ENCODE peak calls at places on chromosome 19, in six cellular contexts. One of them, this sample, is unnamed. For H3K27me3 and H3K4me1, the result is how much of the 10 kb centered on the place peaks cover.

GRCh38 chr19:3818479-3818878 is 32.3 kb upstream of the MATK start:
- DNase-seq in HepG2: no peak
- DNase-seq in body of pancreas: no peak
- DNase-seq in transverse colon: no peak
- DNase-seq in suprapubic skin: no peak
- DNase-seq in esophagus squamous epithelium: no peak
- DNase-seq in this sample: no peak

GRCh38 chr19:1455336-1456120 is 5.6 kb downstream of the APC2 start:
- DNase-seq in transverse colon: peak
- DNase-seq in HepG2: peak
- DNase-seq in esophagus squamous epithelium: no peak
- DNase-seq in suprapubic skin: no peak
- DNase-seq in body of pancreas: peak
- DNase-seq in this sample: peak

GRCh38 chr19:43605875-43606568 is 5.9 kb upstream of the SRRM5 start:
- DNase-seq in transverse colon: no peak
- DNase-seq in HepG2: no peak
- DNase-seq in esophagus squamous epithelium: no peak
- DNase-seq in suprapubic skin: no peak
- DNase-seq in body of pancreas: no peak
- DNase-seq in this sample: no peak

GRCh38 chr19:14413765-14414171 is 5.4 kb downstream of the DDX39A start:
- DNase-seq in HepG2: no peak
- DNase-seq in transverse colon: no peak
- DNase-seq in body of pancreas: no peak
- DNase-seq in esophagus squamous epithelium: no peak
- DNase-seq in suprapubic skin: no peak
- DNase-seq in this sample: no peak

GRCh38 chr19:3099347-3100145 is 5.4 kb downstream of the GNA11 start:
- DNase-seq in body of pancreas: no peak
- DNase-seq in HepG2: no peak
- DNase-seq in suprapubic skin: no peak
- DNase-seq in esophagus squamous epithelium: no peak
- DNase-seq in transverse colon: no peak
- DNase-seq in this sample: no peak

GRCh38 chr19:34480971-34481821 is at the start of gene WTIP:
- DNase-seq in esophagus squamous epithelium: no peak
- DNase-seq in suprapubic skin: peak
- DNase-seq in body of pancreas: peak
- DNase-seq in HepG2: peak
- DNase-seq in transverse colon: peak
- DNase-seq in this sample: peak

GRCh38 chr19:10420444-10421239 is at the start of gene PDE4A:
- DNase-seq in suprapubic skin: no peak
- DNase-seq in HepG2: no peak
- DNase-seq in esophagus squamous epithelium: no peak
- DNase-seq in body of pancreas: no peak
- DNase-seq in transverse colon: no peak
- DNase-seq in this sample: no peak

GRCh38 chr19:12314553-12314952 is 18.9 kb downstream of the ZNF563 start:
- DNase-seq in transverse colon: no peak
- DNase-seq in suprapubic skin: no peak
- DNase-seq in HepG2: peak
- DNase-seq in body of pancreas: peak
- DNase-seq in esophagus squamous epithelium: no peak
- DNase-seq in this sample: no peak

GRCh38 chr19:3710265-3710812 is 2.2 kb downstream of the TJP3 start:
- DNase-seq in body of pancreas: peak
- DNase-seq in transverse colon: peak
- DNase-seq in suprapubic skin: no peak
- DNase-seq in HepG2: peak
- DNase-seq in esophagus squamous epithelium: no peak
- DNase-seq in this sample: peak

GRCh38 chr19:11194657-11195056 is 2.7 kb downstream of the KANK2 start:
- DNase-seq in body of pancreas: no peak
- DNase-seq in esophagus squamous epithelium: no peak
- DNase-seq in transverse colon: no peak
- DNase-seq in HepG2: no peak
- DNase-seq in suprapubic skin: no peak
- DNase-seq in this sample: no peak

GRCh38 chr19:483332-484072 is 12.8 kb upstream of the MADCAM1 start:
- DNase-seq in suprapubic skin: no peak
- DNase-seq in body of pancreas: no peak
- DNase-seq in transverse colon: no peak
- DNase-seq in HepG2: no peak
- DNase-seq in esophagus squamous epithelium: no peak
- DNase-seq in this sample: no peak

GRCh38 chr19:53909471-53910169 is 542 bp downstream of the CACNG7 start:
- DNase-seq in body of pancreas: no peak
- DNase-seq in esophagus squamous epithelium: no peak
- DNase-seq in transverse colon: no peak
- DNase-seq in suprapubic skin: no peak
- DNase-seq in HepG2: no peak
- DNase-seq in this sample: no peak
- H3K27me3 ChIP-seq in body of pancreas: under half
- H3K27me3 ChIP-seq in esophagus squamous epithelium: half or more
- H3K27me3 ChIP-seq in transverse colon: half or more
- H3K27me3 ChIP-seq in suprapubic skin: half or more
- H3K27me3 ChIP-seq in HepG2: under half
- H3K27me3 ChIP-seq in this sample: under half

GRCh38 chr19:27974082-27974513 is 1238.9 kb downstream of the UQCRFS1 start:
- DNase-seq in esophagus squamous epithelium: no peak
- DNase-seq in HepG2: peak
- DNase-seq in body of pancreas: peak
- DNase-seq in suprapubic skin: no peak
- DNase-seq in transverse colon: peak
- DNase-seq in this sample: peak

GRCh38 chr19:27972291-27973040 is 1240.5 kb downstream of the UQCRFS1 start:
- DNase-seq in esophagus squamous epithelium: no peak
- DNase-seq in transverse colon: no peak
- DNase-seq in body of pancreas: no peak
- DNase-seq in suprapubic skin: no peak
- DNase-seq in HepG2: no peak
- DNase-seq in this sample: no peak

GRCh38 chr19:27971071-27971470 is 1241.9 kb downstream of the UQCRFS1 start:
- DNase-seq in suprapubic skin: no peak
- DNase-seq in transverse colon: no peak
- DNase-seq in body of pancreas: no peak
- DNase-seq in HepG2: no peak
- DNase-seq in esophagus squamous epithelium: no peak
- DNase-seq in this sample: no peak

GRCh38 chr19:27971869-27972268 is 1241.1 kb downstream of the UQCRFS1 start:
- DNase-seq in HepG2: no peak
- DNase-seq in body of pancreas: no peak
- DNase-seq in esophagus squamous epithelium: no peak
- DNase-seq in suprapubic skin: no peak
- DNase-seq in transverse colon: no peak
- DNase-seq in this sample: no peak

GRCh38 chr19:27975419-27976005 is 1237.4 kb downstream of the UQCRFS1 start:
- DNase-seq in transverse colon: no peak
- DNase-seq in esophagus squamous epithelium: no peak
- DNase-seq in suprapubic skin: no peak
- DNase-seq in HepG2: no peak
- DNase-seq in body of pancreas: no peak
- DNase-seq in this sample: no peak
- TF ChIP-seq POLR2A in transverse colon: no peak
- TF ChIP-seq POLR2A in esophagus squamous epithelium: no peak
- TF ChIP-seq POLR2A in suprapubic skin: no peak
- TF ChIP-seq POLR2A in HepG2: no peak
- TF ChIP-seq POLR2A in body of pancreas: no peak
- TF ChIP-seq POLR2A in this sample: no peak

DNA sequence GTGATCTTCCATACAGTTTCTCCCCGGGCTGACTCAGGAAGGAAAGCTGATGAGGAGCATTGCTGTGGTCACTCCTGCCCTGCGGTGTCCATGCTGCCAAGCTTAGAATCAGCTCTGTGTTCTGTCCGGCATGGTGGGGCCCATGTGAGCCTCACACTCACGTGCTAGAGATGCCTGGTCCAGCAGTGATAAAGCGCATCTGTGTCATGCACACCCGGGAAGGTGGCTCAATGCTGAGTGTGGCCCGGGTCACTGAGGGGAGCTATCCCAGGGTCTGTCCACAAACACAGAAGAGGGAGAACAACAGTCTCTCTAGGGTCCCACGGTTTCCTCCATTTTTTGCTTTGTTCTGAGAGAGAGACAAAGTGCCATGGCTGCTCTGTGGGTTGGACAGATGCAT is 3.5 kb upstream of the LILRB1 start:
- DNase-seq in esophagus squamous epithelium: no peak
- DNase-seq in HepG2: no peak
- DNase-seq in body of pancreas: no peak
- DNase-seq in suprapubic skin: no peak
- DNase-seq in transverse colon: no peak
- DNase-seq in this sample: no peak
- H3K4me1 ChIP-seq in esophagus squamous epithelium: under half
- H3K4me1 ChIP-seq in HepG2: under half
- H3K4me1 ChIP-seq in body of pancreas: under half
- H3K4me1 ChIP-seq in suprapubic skin: under half
- H3K4me1 ChIP-seq in transverse colon: under half
- H3K4me1 ChIP-seq in this sample: under half

DNA sequence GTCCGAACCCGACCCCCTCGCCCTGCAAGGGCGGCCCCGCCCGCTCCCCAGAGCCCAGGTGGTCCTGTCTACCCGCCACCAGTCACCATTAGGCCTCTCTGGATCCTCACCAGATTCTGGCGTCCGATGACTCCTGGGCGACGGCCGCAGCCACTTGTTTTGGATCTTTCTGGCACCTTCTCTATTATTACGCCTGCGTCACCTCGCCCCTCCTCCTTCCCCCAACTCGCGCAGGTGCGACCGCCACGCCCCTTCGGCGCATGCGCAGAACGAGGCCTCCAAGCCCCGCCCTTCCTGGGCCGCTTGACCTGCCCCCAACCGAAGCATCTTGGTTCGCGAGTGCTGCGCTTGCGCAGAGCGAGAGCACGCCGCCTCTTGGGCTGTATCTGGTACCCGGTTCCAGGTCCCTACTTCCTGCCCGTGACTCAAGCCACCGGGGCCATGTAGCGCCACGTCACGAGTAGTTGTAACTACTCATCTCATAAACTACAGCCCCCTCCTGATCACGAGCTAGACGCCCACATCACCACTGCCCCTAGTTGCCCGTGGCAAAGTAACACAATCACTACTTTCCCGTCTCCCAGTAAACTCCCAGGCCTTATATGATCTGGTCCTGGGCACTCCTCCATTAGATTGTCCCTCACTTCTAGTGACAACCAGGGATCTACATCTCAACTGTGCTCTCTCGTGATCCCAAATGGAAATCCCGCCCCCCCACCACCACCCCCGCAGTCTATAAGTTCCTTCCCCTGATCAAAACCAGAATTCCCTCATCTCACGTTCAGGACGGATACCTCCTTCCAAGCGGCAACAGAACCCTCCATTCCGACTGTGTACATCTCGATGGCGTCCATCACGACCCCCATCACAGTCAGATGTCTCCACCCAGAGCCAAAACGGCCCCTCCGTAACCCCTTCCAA is at the start of gene DEDD2:
- DNase-seq in HepG2: peak
- DNase-seq in suprapubic skin: peak
- DNase-seq in esophagus squamous epithelium: peak
- DNase-seq in transverse colon: peak
- DNase-seq in body of pancreas: peak
- DNase-seq in this sample: peak
- H3K27me3 ChIP-seq in HepG2: under half
- H3K27me3 ChIP-seq in suprapubic skin: under half
- H3K27me3 ChIP-seq in esophagus squamous epithelium: under half
- H3K27me3 ChIP-seq in transverse colon: under half
- H3K27me3 ChIP-seq in body of pancreas: under half
- H3K27me3 ChIP-seq in this sample: under half

GRCh38 chr19:7295912-7296486 is 1.8 kb upstream of the INSR start:
- DNase-seq in transverse colon: no peak
- DNase-seq in HepG2: peak
- DNase-seq in suprapubic skin: no peak
- DNase-seq in body of pancreas: no peak
- DNase-seq in esophagus squamous epithelium: no peak
- DNase-seq in this sample: no peak

GRCh38 chr19:7292352-7292949 is 1.8 kb downstream of the INSR start:
- DNase-seq in esophagus squamous epithelium: no peak
- DNase-seq in transverse colon: no peak
- DNase-seq in suprapubic skin: no peak
- DNase-seq in HepG2: no peak
- DNase-seq in body of pancreas: peak
- DNase-seq in this sample: no peak

GRCh38 chr19:7292950-7293794 is 1.0 kb downstream of the INSR start:
- DNase-seq in suprapubic skin: peak
- DNase-seq in transverse colon: peak
- DNase-seq in HepG2: peak
- DNase-seq in body of pancreas: peak
- DNase-seq in esophagus squamous epithelium: no peak
- DNase-seq in this sample: peak

GRCh38 chr19:7294571-7295212 is 478 bp upstream of the INSR start:
- DNase-seq in body of pancreas: peak
- DNase-seq in transverse colon: peak
- DNase-seq in HepG2: peak
- DNase-seq in suprapubic skin: peak
- DNase-seq in esophagus squamous epithelium: no peak
- DNase-seq in this sample: peak

GRCh38 chr19:7293795-7294570 is at the start of gene INSR:
- DNase-seq in transverse colon: peak
- DNase-seq in body of pancreas: peak
- DNase-seq in HepG2: peak
- DNase-seq in esophagus squamous epithelium: peak
- DNase-seq in suprapubic skin: peak
- DNase-seq in this sample: peak
- TF ChIP-seq POLR2A in transverse colon: peak
- TF ChIP-seq POLR2A in body of pancreas: peak
- TF ChIP-seq POLR2A in HepG2: no peak
- TF ChIP-seq POLR2A in esophagus squamous epithelium: peak
- TF ChIP-seq POLR2A in suprapubic skin: no peak
- TF ChIP-seq POLR2A in this sample: no peak

GRCh38 chr19:29541473-29542253 is 15.9 kb downstream of the VSTM2B start:
- DNase-seq in esophagus squamous epithelium: no peak
- DNase-seq in HepG2: no peak
- DNase-seq in suprapubic skin: no peak
- DNase-seq in transverse colon: no peak
- DNase-seq in body of pancreas: no peak
- DNase-seq in this sample: no peak
- H3K4me1 ChIP-seq in esophagus squamous epithelium: under half
- H3K4me1 ChIP-seq in HepG2: under half
- H3K4me1 ChIP-seq in suprapubic skin: under half
- H3K4me1 ChIP-seq in transverse colon: under half
- H3K4me1 ChIP-seq in body of pancreas: under half
- H3K4me1 ChIP-seq in this sample: under half

This sample was measured in testis.